ENCODE peak calls at places on chromosomes 2 and 18, in nine cellular contexts. U is germinal center, Y is right atrium auricular region, D is activated T-cell treated with anti-CD3 and anti-CD28 coated beads for 1 hour, X is glutamatergic neuron, R is COR-L47, T is amniotic stem cell, Z is Ammon's horn, K is NCI-H2081 treated with DMSO at 0.1 percent for 48 hours. C is an unnamed sample.

GRCh38 chr2:111011218-111011617 is 109.5 kb upstream of the BCL2L11 start:
- DNase-seq in U (no peak), Y (no peak), D (no peak), X (no peak), R (no peak), T (no peak), Z (no peak), K (no peak), C (no peak)

GRCh38 chr18:79599503-79599931 is 80.1 kb upstream of the CTDP1 start:
- DNase-seq in U (no peak), Y (no peak), D (no peak), X (peak; percentile 11), R (no peak), T (no peak), Z (no peak), K (no peak), C (no peak)

GRCh38 chr2:239302808-239303557 is 97.8 kb downstream of the HDAC4 start:
- DNase-seq in U (no peak), Y (no peak), D (no peak), X (no peak), R (no peak), T (no peak), Z (peak; percentile 72), K (no peak), C (no peak)

GRCh38 chr18:62018034-62018760 is 125.4 kb upstream of the RNF152 start:
- DNase-seq in U (no peak), Y (peak; percentile 63), D (no peak), X (no peak), R (no peak), T (peak; percentile 73), Z (no peak), K (no peak), C (no peak)

GRCh38 chr18:7084080-7084765 is 33.4 kb downstream of the LAMA1 start:
- DNase-seq in U (no peak), Y (no peak), D (no peak), X (no peak), R (no peak), T (no peak), Z (no peak), K (no peak), C (no peak)

GRCh38 chr2:119826370-119826961 is 66.7 kb downstream of the PTPN4 start:
- DNase-seq in U (peak; percentile 19), Y (no peak), D (no peak), X (peak; percentile 50), R (peak; percentile 17), T (no peak), Z (peak; percentile 67), K (no peak), C (no peak)

GRCh38 chr2:201452058-201452736 is 657 bp downstream of the STRADB start:
- DNase-seq in U (no peak), Y (no peak), D (no peak), X (no peak), R (no peak), T (no peak), Z (no peak), K (no peak), C (no peak)

GRCh38 chr2:48043746-48044145 is 137.4 kb upstream of the FBXO11 start:
- DNase-seq in U (no peak), Y (no peak), D (no peak), X (no peak), R (no peak), T (no peak), Z (no peak), K (no peak), C (no peak)

GRCh38 chr2:164934790-164935466 is 20.4 kb downstream of the SLC38A11 start:
- DNase-seq in U (no peak), Y (no peak), D (no peak), X (no peak), R (peak; percentile 91), T (no peak), Z (no peak), K (peak; percentile 82), C (no peak)

GRCh38 chr18:79680100-79680879 is 687 bp downstream of the CTDP1 start:
- DNase-seq in U (peak; percentile 46), Y (no peak), D (no peak), X (peak; percentile 59), R (no peak), T (peak; percentile 35), Z (no peak), K (no peak), C (peak; percentile 62)

GRCh38 chr2:73063909-73064875 is 7.3 kb downstream of the SFXN5 start:
- DNase-seq in U (no peak), Y (no peak), D (no peak), X (no peak), R (no peak), T (peak; percentile 33), Z (no peak), K (no peak), C (peak; percentile 44)

GRCh38 chr2:182406221-182406620 is 20.6 kb downstream of the PDE1A start:
- DNase-seq in U (no peak), Y (no peak), D (no peak), X (no peak), R (no peak), T (no peak), Z (peak; percentile 9), K (no peak), C (no peak)

GRCh38 chr2:12769492-12770105 is 52.9 kb downstream of the TRIB2 start:
- DNase-seq in U (no peak), Y (peak; percentile 80), D (no peak), X (no peak), R (no peak), T (no peak), Z (peak; percentile 7), K (no peak), C (no peak)

GRCh38 chr2:235765181-235765820 is 271.5 kb downstream of the AGAP1 start:
- DNase-seq in U (no peak), Y (no peak), D (no peak), X (no peak), R (no peak), T (no peak), Z (peak; percentile 74), K (no peak), C (no peak)

GRCh38 chr2:54979645-54980044 is 70.6 kb downstream of the RTN4 start:
- DNase-seq in U (no peak), Y (no peak), D (no peak), X (no peak), R (no peak), T (no peak), Z (peak; percentile 47), K (no peak), C (no peak)

GRCh38 chr2:42074661-42075060 is 26.8 kb downstream of the PKDCC start:
- DNase-seq in U (no peak), Y (no peak), D (no peak), X (no peak), R (no peak), T (no peak), Z (no peak), K (no peak), C (no peak)

GRCh38 chr2:176873403-176873802 is 339.2 kb upstream of the HNRNPA3 start:
- DNase-seq in U (no peak), Y (no peak), D (no peak), X (peak; percentile 25), R (no peak), T (no peak), Z (no peak), K (no peak), C (no peak)

GRCh38 chr2:204842731-204843490 is 297.6 kb downstream of the PARD3B start:
- DNase-seq in U (no peak), Y (peak; percentile 71), D (no peak), X (no peak), R (no peak), T (peak; percentile 71), Z (peak; percentile 45), K (no peak), C (no peak)

GRCh38 chr18:48007955-48008701 is 77.7 kb upstream of the SMAD2 start:
- DNase-seq in U (peak; percentile 81), Y (no peak), D (peak; percentile 34), X (peak; percentile 82), R (peak; percentile 83), T (no peak), Z (peak; percentile 43), K (no peak), C (peak; percentile 92)

GRCh38 chr18:12838178-12838634 is 45.8 kb downstream of the PTPN2 start:
- DNase-seq in U (no peak), Y (no peak), D (no peak), X (no peak), R (no peak), T (peak; percentile 51), Z (no peak), K (no peak), C (no peak)